ENCODE peak calls at places on chromosomes 3 and 15, in ten cellular contexts. O is sigmoid colon, L is stomach, X is spleen, B is transverse colon, R is suprapubic skin, G is H1, K is HepG2, S is breast epithelium, D is K562. Z is an unnamed sample.

GRCh38 chr15:80660114-80660513 is 35.0 kb upstream of the ABHD17C start:
- DNase-seq in O (no peak), L (peak), X (no peak), B (peak), R (no peak), G (no peak), K (peak), S (no peak), D (no peak), Z (no peak)

GRCh38 chr3:120094776-120095225 is 554 bp upstream of the GSK3B start:
- DNase-seq in O (peak), L (peak), X (peak), B (peak), R (peak), G (peak), K (peak), S (peak), D (peak), Z (peak)

GRCh38 chr15:94229591-94230365 is 1.6 kb upstream of the MCTP2 start:
- DNase-seq in O (no peak), L (no peak), X (no peak), B (no peak), R (no peak), G (no peak), K (no peak), S (no peak), D (no peak), Z (no peak)

GRCh38 chr3:128537091-128537703 is 44.2 kb upstream of the GATA2 start:
- DNase-seq in O (no peak), L (no peak), X (no peak), B (no peak), R (no peak), G (no peak), K (no peak), S (no peak), D (no peak), Z (peak)

GRCh38 chr3:69181592-69182211 is 59.3 kb upstream of the LMOD3 start:
- DNase-seq in O (no peak), L (no peak), X (no peak), B (peak), R (no peak), G (no peak), K (peak), S (no peak), D (no peak), Z (no peak)

GRCh38 chr3:42229942-42230688 is 35.9 kb downstream of the CCK start:
- DNase-seq in O (no peak), L (no peak), X (no peak), B (no peak), R (no peak), G (no peak), K (peak), S (no peak), D (peak), Z (no peak)

GRCh38 chr3:127170794-127171193 is 22.1 kb upstream of the PRR23E start:
- DNase-seq in O (no peak), L (no peak), X (no peak), B (no peak), R (peak), G (no peak), K (no peak), S (peak), D (no peak), Z (no peak)

GRCh38 chr3:178302966-178303930 is 233.0 kb upstream of the KCNMB2 start:
- DNase-seq in O (no peak), L (no peak), X (no peak), B (no peak), R (no peak), G (no peak), K (no peak), S (no peak), D (no peak), Z (no peak)

GRCh38 chr15:31402511-31403056 is 75.9 kb downstream of the KLF13 start:
- DNase-seq in O (peak), L (no peak), X (no peak), B (no peak), R (no peak), G (no peak), K (no peak), S (no peak), D (peak), Z (no peak)

GRCh38 chr3:129228891-129229585 is 20.4 kb upstream of the COPG1 start:
- DNase-seq in O (no peak), L (no peak), X (peak), B (no peak), R (no peak), G (no peak), K (peak), S (no peak), D (peak), Z (no peak)

GRCh38 chr3:136543385-136543784 is 208.8 kb downstream of the STAG1 start:
- DNase-seq in O (no peak), L (no peak), X (no peak), B (no peak), R (no peak), G (no peak), K (no peak), S (no peak), D (no peak), Z (no peak)

GRCh38 chr3:127697531-127698240 is 24.9 kb downstream of the ABTB1 start:
- DNase-seq in O (peak), L (peak), X (peak), B (peak), R (peak), G (no peak), K (peak), S (peak), D (peak), Z (peak)

GRCh38 chr3:156256256-156256655 is 135.9 kb downstream of the KCNAB1 start:
- DNase-seq in O (no peak), L (no peak), X (no peak), B (no peak), R (no peak), G (no peak), K (no peak), S (no peak), D (no peak), Z (no peak)

GRCh38 chr15:96171271-96171739 is 159.2 kb upstream of the NR2F2 start:
- DNase-seq in O (no peak), L (no peak), X (no peak), B (no peak), R (no peak), G (no peak), K (peak), S (no peak), D (no peak), Z (no peak)

GRCh38 chr15:90154861-90155626 is 46.1 kb upstream of the SEMA4B start:
- DNase-seq in O (peak), L (no peak), X (no peak), B (peak), R (no peak), G (no peak), K (peak), S (peak), D (no peak), Z (no peak)

GRCh38 chr3:179020112-179020511 is 51.5 kb downstream of the ZMAT3 start:
- DNase-seq in O (no peak), L (no peak), X (no peak), B (no peak), R (no peak), G (no peak), K (no peak), S (no peak), D (no peak), Z (no peak)

GRCh38 chr3:141738636-141739363 is 702 bp downstream of the RNF7 start:
- DNase-seq in O (no peak), L (no peak), X (no peak), B (peak), R (no peak), G (no peak), K (no peak), S (no peak), D (peak), Z (no peak)

GRCh38 chr3:18370672-18371071 is 54.5 kb downstream of the SATB1 start:
- DNase-seq in O (no peak), L (no peak), X (no peak), B (no peak), R (no peak), G (no peak), K (no peak), S (no peak), D (no peak), Z (no peak)

GRCh38 chr3:172138792-172139507 is 99.6 kb downstream of the FNDC3B start:
- DNase-seq in O (peak), L (peak), X (no peak), B (peak), R (no peak), G (no peak), K (peak), S (peak), D (peak), Z (no peak)

GRCh38 chr3:56869157-56869889 is 67.6 kb upstream of the ARHGEF3 start:
- DNase-seq in O (no peak), L (no peak), X (no peak), B (no peak), R (no peak), G (no peak), K (no peak), S (no peak), D (no peak), Z (no peak)

GRCh38 chr3:12353796-12354505 is 65.1 kb downstream of the PPARG start:
- DNase-seq in O (no peak), L (no peak), X (no peak), B (no peak), R (no peak), G (no peak), K (no peak), S (no peak), D (no peak), Z (no peak)
- TF ChIP-seq POLR2AphosphoS5 in O (peak), L (no peak), X (peak), B (peak), R (peak), G (no peak), K (no peak), S (peak), D (no peak), Z (no peak)

DNA sequence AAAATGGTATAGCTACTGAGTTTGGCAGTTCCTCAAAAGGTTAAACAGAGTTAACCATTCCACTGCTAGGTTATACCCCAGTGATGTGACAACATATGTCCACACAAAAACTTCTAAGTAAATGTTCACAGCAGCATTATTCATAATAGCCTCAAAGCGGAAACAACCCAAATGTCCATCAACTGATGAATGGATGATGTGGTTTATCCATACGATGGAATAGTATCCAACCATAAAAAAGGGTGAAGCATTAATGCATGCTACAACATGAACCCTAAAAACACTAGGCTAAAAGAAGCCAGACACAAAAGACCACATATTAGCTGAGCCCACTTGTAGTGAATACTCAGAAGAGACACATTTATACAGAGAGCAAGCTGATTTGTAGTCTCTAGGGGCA is 9.0 kb downstream of the XXYLT1 start:
- DNase-seq in O (no peak), L (no peak), X (no peak), B (no peak), R (no peak), G (no peak), K (no peak), S (no peak), D (no peak), Z (peak)
- TF ChIP-seq POLR2A in O (no peak), L (no peak), X (no peak), B (no peak), R (no peak), G (no peak), K (no peak), S (no peak), D (no peak), Z (no peak)

DNA sequence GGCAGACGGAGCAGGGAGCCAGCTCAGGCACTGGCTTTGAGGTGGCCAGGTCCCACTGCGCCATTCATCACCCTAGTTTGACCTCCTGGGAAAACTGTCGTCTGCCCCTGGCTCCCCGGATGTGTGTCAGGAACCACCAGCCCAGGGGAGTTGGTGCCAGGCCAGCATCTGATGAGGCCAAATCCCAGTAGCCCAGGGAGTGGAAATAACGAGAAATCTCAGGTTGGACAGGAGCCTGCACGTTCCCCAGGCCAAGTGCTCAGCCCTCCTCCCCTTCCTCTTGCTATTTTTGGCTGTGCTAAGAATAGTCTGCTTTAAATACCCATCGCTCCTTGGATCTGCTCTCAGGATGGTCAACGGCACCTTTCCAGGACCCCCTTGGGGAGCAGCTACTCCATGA is 93.1 kb upstream of the RPL32 start:
- DNase-seq in O (peak), L (peak), X (no peak), B (no peak), R (no peak), G (no peak), K (no peak), S (peak), D (no peak), Z (no peak)
- H3K27ac ChIP-seq in O (peak), L (no peak), X (no peak), B (peak), R (no peak), G (no peak), K (no peak), S (peak), D (no peak), Z (peak)

GRCh38 chr3:101518421-101518871 is 5.4 kb upstream of the SENP7 start:
- DNase-seq in O (no peak), L (no peak), X (no peak), B (no peak), R (no peak), G (no peak), K (peak), S (no peak), D (peak), Z (no peak)
- TF ChIP-seq POLR2AphosphoS5 in O (no peak), L (no peak), X (no peak), B (no peak), R (no peak), G (no peak), K (no peak), S (no peak), D (no peak), Z (no peak)